ENCODE peak calls at places on chromosomes 3 and 15, in six cellular contexts. X is heart right ventricle, K is ovary, S is fibroblast of lung, C is tibial artery, J is HCT116. I is an unnamed sample.

GRCh38 chr3:3902156-3902555 is 102.9 kb downstream of the LRRN1 start:
- DNase-seq in X (no peak), K (no peak), S (no peak), C (no peak), J (no peak), I (no peak)

GRCh38 chr3:37492468-37492867 is 318.1 kb upstream of the LRRFIP2 start:
- DNase-seq in X (no peak), K (no peak), S (no peak), C (no peak), J (no peak), I (no peak)

GRCh38 chr3:195774917-195775316 is 36.8 kb downstream of the MUC4 start:
- DNase-seq in X (peak; percentile 51), K (peak; percentile 66), S (peak; percentile 14), C (no peak), J (peak; percentile 27), I (peak; percentile 71)

GRCh38 chr3:103082501-103082900 is 647.7 kb downstream of the ZPLD1 start:
- DNase-seq in X (no peak), K (no peak), S (no peak), C (no peak), J (no peak), I (no peak)

GRCh38 chr3:150286390-150287147 is 121.5 kb upstream of the TSC22D2 start:
- DNase-seq in X (no peak), K (no peak), S (peak; percentile 64), C (no peak), J (peak; percentile 66), I (no peak)

GRCh38 chr3:101667331-101667730 is 9.6 kb downstream of the ZBTB11 start:
- DNase-seq in X (no peak), K (no peak), S (no peak), C (no peak), J (no peak), I (no peak)

GRCh38 chr15:71201471-71201870 is 86.2 kb downstream of the THSD4 start:
- DNase-seq in X (no peak), K (peak; percentile 21), S (peak; percentile 44), C (no peak), J (no peak), I (peak; percentile 68)

GRCh38 chr3:157088506-157089454 is 71.2 kb downstream of the CCNL1 start:
- DNase-seq in X (peak; percentile 98), K (peak; percentile 96), S (peak; percentile 97), C (peak; percentile 99), J (peak; percentile 78), I (peak; percentile 96)

GRCh38 chr3:124592658-124593441 is 137.4 kb upstream of the UMPS start:
- DNase-seq in X (no peak), K (no peak), S (no peak), C (no peak), J (peak; percentile 77), I (peak; percentile 57)

GRCh38 chr3:129382366-129382765 is 46.1 kb downstream of the EFCAB12 start:
- DNase-seq in X (no peak), K (no peak), S (no peak), C (no peak), J (no peak), I (no peak)

GRCh38 chr3:85780806-85781205 is 822.0 kb downstream of the CADM2 start:
- DNase-seq in X (no peak), K (no peak), S (no peak), C (no peak), J (no peak), I (no peak)

GRCh38 chr3:129211772-129212171 is 28.1 kb upstream of the CNBP start:
- DNase-seq in X (peak; percentile 71), K (peak; percentile 85), S (peak; percentile 83), C (peak; percentile 76), J (peak; percentile 98), I (peak; percentile 83)

GRCh38 chr3:194167480-194167862 is 31.5 kb downstream of the HES1 start:
- DNase-seq in X (no peak), K (no peak), S (no peak), C (no peak), J (no peak), I (no peak)

GRCh38 chr3:117893638-117894037 is 1141.0 kb downstream of the IGSF11 start:
- DNase-seq in X (no peak), K (no peak), S (no peak), C (no peak), J (no peak), I (no peak)

GRCh38 chr15:71596672-71597071 is 213.7 kb upstream of the NR2E3 start:
- DNase-seq in X (peak; percentile 37), K (peak; percentile 31), S (peak; percentile 75), C (peak; percentile 84), J (no peak), I (peak; percentile 58)

GRCh38 chr3:18086078-18086477 is 339.1 kb downstream of the SATB1 start:
- DNase-seq in X (no peak), K (no peak), S (no peak), C (no peak), J (no peak), I (no peak)

GRCh38 chr3:169022457-169022856 is 641.1 kb downstream of the MECOM start:
- DNase-seq in X (no peak), K (no peak), S (no peak), C (no peak), J (no peak), I (no peak)

GRCh38 chr15:64146041-64146440 is 5.5 kb upstream of the SNX22 start:
- DNase-seq in X (peak; percentile 72), K (no peak), S (no peak), C (no peak), J (no peak), I (no peak)

GRCh38 chr15:60044636-60045273 is 40.6 kb downstream of the FOXB1 start:
- DNase-seq in X (no peak), K (no peak), S (no peak), C (no peak), J (no peak), I (no peak)

GRCh38 chr15:34607832-34608231 is 24.4 kb upstream of the GOLGA8B start:
- DNase-seq in X (no peak), K (no peak), S (no peak), C (no peak), J (no peak), I (no peak)

GRCh38 chr3:38158472-38158871 is 6.9 kb upstream of the OXSR1 start:
- DNase-seq in X (no peak), K (no peak), S (no peak), C (no peak), J (no peak), I (no peak)

GRCh38 chr15:86872782-86873181 is 793.1 kb downstream of the AGBL1 start:
- DNase-seq in X (no peak), K (no peak), S (no peak), C (no peak), J (no peak), I (no peak)

GRCh38 chr15:86877171-86877631 is 797.5 kb downstream of the AGBL1 start:
- DNase-seq in X (no peak), K (no peak), S (no peak), C (no peak), J (no peak), I (no peak)

GRCh38 chr15:86870846-86871245 is 791.2 kb downstream of the AGBL1 start:
- DNase-seq in X (no peak), K (no peak), S (no peak), C (no peak), J (no peak), I (no peak)

GRCh38 chr15:86879250-86880229 is 799.9 kb downstream of the AGBL1 start:
- DNase-seq in X (peak; percentile 28), K (no peak), S (no peak), C (no peak), J (no peak), I (no peak)

DNA sequence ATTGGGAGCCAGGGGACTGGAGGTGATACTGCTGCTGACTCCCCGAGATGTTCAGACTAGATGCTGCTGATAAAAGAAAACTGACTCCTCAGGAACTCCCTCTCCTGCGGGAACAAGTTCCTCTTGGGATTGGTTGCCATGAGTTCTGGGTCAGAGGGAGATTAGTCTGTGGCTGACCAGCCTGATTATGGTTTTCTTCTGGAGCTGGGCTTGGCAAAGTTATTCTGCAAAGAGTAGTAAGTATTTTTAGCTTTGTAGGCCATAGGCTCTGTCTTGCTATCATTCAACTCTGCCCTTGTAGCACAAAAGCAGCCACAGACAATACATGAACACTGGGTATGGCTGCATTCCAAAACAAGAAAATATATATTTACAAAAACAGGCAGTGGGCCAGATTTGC is 796.7 kb downstream of the AGBL1 start:
- DNase-seq in X (no peak), K (no peak), S (no peak), C (no peak), J (no peak), I (no peak)
- H3K27ac ChIP-seq in X (no peak overlapping the region), K (no peak overlapping the region), S (no peak overlapping the region), C (no peak overlapping the region), J (no peak overlapping the region), I (no peak overlapping the region)

DNA sequence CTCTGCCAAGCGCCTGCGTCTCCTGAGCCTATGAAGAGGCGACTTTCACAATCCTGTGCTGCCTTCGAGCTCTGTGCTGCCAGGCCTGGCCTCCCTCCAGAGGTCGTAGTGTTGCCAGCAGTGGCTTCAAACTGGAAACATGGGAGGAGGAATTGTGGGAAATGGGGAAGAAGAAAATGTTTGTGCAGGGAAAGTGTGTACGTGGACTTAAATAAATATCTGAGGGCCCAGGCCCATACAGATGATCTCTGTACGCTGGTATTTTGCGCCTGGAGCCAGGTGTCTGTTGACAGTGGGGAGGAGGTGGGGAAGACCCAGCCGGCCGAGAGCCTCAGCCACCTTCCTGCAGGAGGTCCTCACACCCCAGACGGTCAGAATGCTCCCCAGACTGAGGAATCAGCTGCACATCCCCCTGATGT is 44.6 kb downstream of the ZBTB38 start:
- DNase-seq in X (peak; percentile 92), K (peak; percentile 91), S (peak; percentile 94), C (peak; percentile 98), J (no peak), I (peak; percentile 89)
- H3K4me3 ChIP-seq in X (peak overlapping the region; percentile 21), K (peak overlapping the region; percentile 33), S (peak overlapping the region; percentile 35), C (peak overlapping the region; percentile 47), J (no peak overlapping the region), I (peak overlapping the region; percentile 36)

GRCh38 chr3:58137306-58137705 is 73.5 kb downstream of the DNASE1L3 start:
- DNase-seq in X (no peak), K (no peak), S (no peak), C (no peak), J (no peak), I (no peak)

GRCh38 chr3:58132850-58133249 is 77.9 kb downstream of the DNASE1L3 start:
- DNase-seq in X (no peak), K (no peak), S (no peak), C (no peak), J (no peak), I (no peak)

GRCh38 chr3:58131101-58131500 is 79.7 kb downstream of the DNASE1L3 start:
- DNase-seq in X (no peak), K (no peak), S (no peak), C (no peak), J (no peak), I (no peak)

GRCh38 chr3:58135712-58136543 is 74.8 kb downstream of the DNASE1L3 start:
- DNase-seq in X (peak; percentile 41), K (no peak), S (peak; percentile 14), C (no peak), J (no peak), I (no peak)

DNA sequence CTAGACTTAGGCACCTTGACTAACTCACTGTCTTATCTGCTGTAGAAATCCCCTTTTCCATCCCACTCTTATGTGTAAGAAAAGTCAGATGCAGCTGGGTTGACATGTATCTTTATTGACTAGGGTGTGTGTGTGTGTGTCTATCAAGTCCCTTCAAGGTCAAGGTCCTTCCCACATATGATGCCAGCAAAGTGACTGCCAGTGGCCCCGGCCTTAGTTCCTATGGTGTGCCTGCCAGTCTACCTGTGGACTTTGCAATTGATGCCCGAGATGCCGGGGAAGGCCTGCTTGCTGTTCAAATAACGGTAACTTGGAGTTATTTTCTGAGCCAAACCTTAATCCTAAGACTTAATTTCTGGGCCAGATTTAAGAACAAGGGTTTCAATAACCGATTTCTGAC is 76.3 kb downstream of the DNASE1L3 start:
- DNase-seq in X (no peak), K (no peak), S (no peak), C (no peak), J (no peak), I (no peak)
- TF ChIP-seq CTCF in X (no peak), K (no peak), S (no peak), C (no peak), J (no peak), I (no peak)

GRCh38 chr15:43969802-43970375 is 143.1 kb downstream of the WDR76 start:
- DNase-seq in X (no peak), K (no peak), S (no peak), C (no peak), J (no peak), I (no peak)
- H3K27ac ChIP-seq in X (no peak overlapping the region), K (no peak overlapping the region), S (no peak overlapping the region), C (no peak overlapping the region), J (no peak overlapping the region), I (no peak overlapping the region)